ENCODE peak calls at places on chromosomes 7 and 10, in six cellular contexts. One of them, this sample, is unnamed.
A peak's percentile ranks its signal among the peaks of the same experiment; 100 is the strongest.

GRCh38 chr7:31249671-31250070 is 90.9 kb downstream of the NEUROD6 start:
- DNase-seq in cardiac muscle cell: no peak
- DNase-seq in omental fat pad: no peak
- DNase-seq in RPMI7951: no peak
- DNase-seq in NCI-H1092 treated with DMSO at 0.1 percent for 48 hours: no peak
- DNase-seq in activated CD4-positive, CD25-positive, alpha-beta regulatory T cell: no peak
- DNase-seq in this sample: no peak

GRCh38 chr7:133562617-133563016 is 309.7 kb downstream of the EXOC4 start:
- DNase-seq in omental fat pad: no peak
- DNase-seq in cardiac muscle cell: no peak
- DNase-seq in activated CD4-positive, CD25-positive, alpha-beta regulatory T cell: no peak
- DNase-seq in NCI-H1092 treated with DMSO at 0.1 percent for 48 hours: no peak
- DNase-seq in RPMI7951: no peak
- DNase-seq in this sample: no peak

GRCh38 chr7:158676898-158677297 is 27.7 kb downstream of the NCAPG2 start:
- DNase-seq in omental fat pad: no peak
- DNase-seq in activated CD4-positive, CD25-positive, alpha-beta regulatory T cell: no peak
- DNase-seq in NCI-H1092 treated with DMSO at 0.1 percent for 48 hours: no peak
- DNase-seq in cardiac muscle cell: no peak
- DNase-seq in RPMI7951: no peak
- DNase-seq in this sample: no peak

GRCh38 chr7:106736508-106737201 is 75.7 kb upstream of the CCDC71L start:
- DNase-seq in NCI-H1092 treated with DMSO at 0.1 percent for 48 hours: peak; percentile 28
- DNase-seq in activated CD4-positive, CD25-positive, alpha-beta regulatory T cell: peak; percentile 1
- DNase-seq in omental fat pad: no peak
- DNase-seq in RPMI7951: peak; percentile 84
- DNase-seq in cardiac muscle cell: peak; percentile 92
- DNase-seq in this sample: peak; percentile 82

GRCh38 chr10:21525367-21526183 is at the start of gene SKIDA1:
- DNase-seq in NCI-H1092 treated with DMSO at 0.1 percent for 48 hours: peak; percentile 90
- DNase-seq in omental fat pad: peak; percentile 56
- DNase-seq in RPMI7951: peak; percentile 89
- DNase-seq in cardiac muscle cell: peak; percentile 95
- DNase-seq in activated CD4-positive, CD25-positive, alpha-beta regulatory T cell: peak; percentile 16
- DNase-seq in this sample: peak; percentile 94

GRCh38 chr7:94315011-94315410 is 79.7 kb upstream of the COL1A2 start:
- DNase-seq in activated CD4-positive, CD25-positive, alpha-beta regulatory T cell: no peak
- DNase-seq in NCI-H1092 treated with DMSO at 0.1 percent for 48 hours: peak; percentile 88
- DNase-seq in omental fat pad: no peak
- DNase-seq in cardiac muscle cell: no peak
- DNase-seq in RPMI7951: peak; percentile 74
- DNase-seq in this sample: peak; percentile 73

GRCh38 chr7:113873554-113874151 is 45.2 kb downstream of the PPP1R3A start:
- DNase-seq in activated CD4-positive, CD25-positive, alpha-beta regulatory T cell: no peak
- DNase-seq in RPMI7951: no peak
- DNase-seq in omental fat pad: no peak
- DNase-seq in NCI-H1092 treated with DMSO at 0.1 percent for 48 hours: no peak
- DNase-seq in cardiac muscle cell: no peak
- DNase-seq in this sample: no peak

GRCh38 chr10:11685787-11686218 is 56.4 kb upstream of the ECHDC3 start:
- DNase-seq in RPMI7951: peak; percentile 78
- DNase-seq in NCI-H1092 treated with DMSO at 0.1 percent for 48 hours: peak; percentile 20
- DNase-seq in cardiac muscle cell: peak; percentile 73
- DNase-seq in omental fat pad: no peak
- DNase-seq in activated CD4-positive, CD25-positive, alpha-beta regulatory T cell: peak; percentile 5
- DNase-seq in this sample: peak; percentile 66

GRCh38 chr10:86642499-86642898 is 11.8 kb upstream of the OPN4 start:
- DNase-seq in cardiac muscle cell: no peak
- DNase-seq in omental fat pad: no peak
- DNase-seq in RPMI7951: peak; percentile 49
- DNase-seq in NCI-H1092 treated with DMSO at 0.1 percent for 48 hours: no peak
- DNase-seq in activated CD4-positive, CD25-positive, alpha-beta regulatory T cell: no peak
- DNase-seq in this sample: peak; percentile 15

GRCh38 chr10:103598654-103599115 is 105.2 kb downstream of the NEURL1 start:
- DNase-seq in cardiac muscle cell: peak; percentile 81
- DNase-seq in RPMI7951: peak; percentile 54
- DNase-seq in omental fat pad: no peak
- DNase-seq in NCI-H1092 treated with DMSO at 0.1 percent for 48 hours: peak; percentile 42
- DNase-seq in activated CD4-positive, CD25-positive, alpha-beta regulatory T cell: no peak
- DNase-seq in this sample: peak; percentile 87

GRCh38 chr7:116598846-116599245 is 73.2 kb upstream of the MET start:
- DNase-seq in activated CD4-positive, CD25-positive, alpha-beta regulatory T cell: no peak
- DNase-seq in omental fat pad: no peak
- DNase-seq in RPMI7951: no peak
- DNase-seq in cardiac muscle cell: no peak
- DNase-seq in NCI-H1092 treated with DMSO at 0.1 percent for 48 hours: no peak
- DNase-seq in this sample: no peak

GRCh38 chr7:77222819-77223218 is 23.2 kb upstream of the FGL2 start:
- DNase-seq in cardiac muscle cell: no peak
- DNase-seq in activated CD4-positive, CD25-positive, alpha-beta regulatory T cell: no peak
- DNase-seq in omental fat pad: no peak
- DNase-seq in NCI-H1092 treated with DMSO at 0.1 percent for 48 hours: no peak
- DNase-seq in RPMI7951: no peak
- DNase-seq in this sample: no peak

GRCh38 chr7:29285451-29285807 is 90.9 kb downstream of the CHN2 start:
- DNase-seq in RPMI7951: peak; percentile 93
- DNase-seq in activated CD4-positive, CD25-positive, alpha-beta regulatory T cell: no peak
- DNase-seq in omental fat pad: no peak
- DNase-seq in cardiac muscle cell: peak; percentile 94
- DNase-seq in NCI-H1092 treated with DMSO at 0.1 percent for 48 hours: no peak
- DNase-seq in this sample: peak; percentile 96

GRCh38 chr10:62640386-62640785 is 164.1 kb upstream of the ADO start:
- DNase-seq in cardiac muscle cell: peak; percentile 46
- DNase-seq in NCI-H1092 treated with DMSO at 0.1 percent for 48 hours: no peak
- DNase-seq in omental fat pad: no peak
- DNase-seq in RPMI7951: peak; percentile 96
- DNase-seq in activated CD4-positive, CD25-positive, alpha-beta regulatory T cell: no peak
- DNase-seq in this sample: no peak

GRCh38 chr10:60919551-60919950 is 24.4 kb downstream of the RHOBTB1 start:
- DNase-seq in activated CD4-positive, CD25-positive, alpha-beta regulatory T cell: no peak
- DNase-seq in omental fat pad: no peak
- DNase-seq in RPMI7951: no peak
- DNase-seq in cardiac muscle cell: no peak
- DNase-seq in NCI-H1092 treated with DMSO at 0.1 percent for 48 hours: no peak
- DNase-seq in this sample: no peak

GRCh38 chr7:131570401-131570800 is 14.0 kb upstream of the PODXL start:
- DNase-seq in omental fat pad: no peak
- DNase-seq in activated CD4-positive, CD25-positive, alpha-beta regulatory T cell: no peak
- DNase-seq in NCI-H1092 treated with DMSO at 0.1 percent for 48 hours: no peak
- DNase-seq in RPMI7951: no peak
- DNase-seq in cardiac muscle cell: no peak
- DNase-seq in this sample: no peak

This sample was measured in NCI-H69.